ENCODE peak calls at places on chromosomes 5 and 9, in eight cellular contexts. R is naive thymus-derived CD4-positive, alpha-beta T cell; P is A549; A is HCT116; N is spleen; B is neural progenitor cell; X is right atrium auricular region; Z is psoas muscle. S is an unnamed sample.

GRCh38 chr5:148397968-148398595 is 14.3 kb downstream of the FBXO38 start:
- DNase-seq in R (no peak), P (no peak), A (no peak), N (no peak), B (peak; percentile 71), X (no peak), Z (no peak), S (no peak)

GRCh38 chr9:131836607-131837315 is 96.9 kb upstream of the RAPGEF1 start:
- DNase-seq in R (no peak), P (no peak), A (no peak), N (no peak), B (no peak), X (no peak), Z (no peak), S (no peak)

GRCh38 chr9:107874591-107875374 is 385.2 kb upstream of the KLF4 start:
- DNase-seq in R (no peak), P (no peak), A (no peak), N (no peak), B (no peak), X (no peak), Z (no peak), S (no peak)

GRCh38 chr5:95822038-95822407 is 503 bp downstream of the GLRX start:
- DNase-seq in R (peak; percentile 30), P (peak; percentile 57), A (no peak), N (peak; percentile 90), B (peak; percentile 77), X (no peak), Z (peak; percentile 63), S (peak; percentile 51)

GRCh38 chr9:131348631-131349521 is 45.0 kb upstream of the PRRC2B start:
- DNase-seq in R (no peak), P (no peak), A (no peak), N (peak; percentile 36), B (no peak), X (no peak), Z (no peak), S (no peak)

GRCh38 chr5:36414869-36415282 is 113.2 kb upstream of the RANBP3L start:
- DNase-seq in R (no peak), P (no peak), A (peak; percentile 37), N (no peak), B (peak; percentile 61), X (no peak), Z (no peak), S (peak; percentile 16)

GRCh38 chr9:9790216-9790872 is 822.5 kb downstream of the PTPRD start:
- DNase-seq in R (peak; percentile 1), P (no peak), A (no peak), N (no peak), B (peak; percentile 69), X (no peak), Z (no peak), S (peak; percentile 15)

GRCh38 chr9:129609486-129610192 is 11.3 kb downstream of the C9orf50 start:
- DNase-seq in R (peak; percentile 46), P (peak; percentile 86), A (no peak), N (peak; percentile 85), B (peak; percentile 71), X (no peak), Z (peak; percentile 43), S (no peak)

GRCh38 chr9:86511614-86512360 is 157.6 kb upstream of the TUT7 start:
- DNase-seq in R (no peak), P (no peak), A (no peak), N (no peak), B (no peak), X (no peak), Z (no peak), S (no peak)

GRCh38 chr5:1765880-1766235 is 33.8 kb downstream of the MRPL36 start:
- DNase-seq in R (no peak), P (no peak), A (no peak), N (no peak), B (no peak), X (no peak), Z (no peak), S (no peak)

GRCh38 chr9:133979124-133979920 is 12.8 kb downstream of the VAV2 start:
- DNase-seq in R (no peak), P (no peak), A (no peak), N (peak; percentile 84), B (peak; percentile 71), X (no peak), Z (peak; percentile 51), S (peak; percentile 93)

GRCh38 chr5:65034029-65034781 is 265.5 kb downstream of the CWC27 start:
- DNase-seq in R (no peak), P (no peak), A (no peak), N (peak; percentile 77), B (no peak), X (peak; percentile 64), Z (peak; percentile 18), S (peak; percentile 82)

GRCh38 chr5:142915840-142916424 is 145.8 kb downstream of the ARHGAP26 start:
- DNase-seq in R (no peak), P (peak; percentile 52), A (no peak), N (no peak), B (peak; percentile 67), X (no peak), Z (no peak), S (peak; percentile 35)

DNA sequence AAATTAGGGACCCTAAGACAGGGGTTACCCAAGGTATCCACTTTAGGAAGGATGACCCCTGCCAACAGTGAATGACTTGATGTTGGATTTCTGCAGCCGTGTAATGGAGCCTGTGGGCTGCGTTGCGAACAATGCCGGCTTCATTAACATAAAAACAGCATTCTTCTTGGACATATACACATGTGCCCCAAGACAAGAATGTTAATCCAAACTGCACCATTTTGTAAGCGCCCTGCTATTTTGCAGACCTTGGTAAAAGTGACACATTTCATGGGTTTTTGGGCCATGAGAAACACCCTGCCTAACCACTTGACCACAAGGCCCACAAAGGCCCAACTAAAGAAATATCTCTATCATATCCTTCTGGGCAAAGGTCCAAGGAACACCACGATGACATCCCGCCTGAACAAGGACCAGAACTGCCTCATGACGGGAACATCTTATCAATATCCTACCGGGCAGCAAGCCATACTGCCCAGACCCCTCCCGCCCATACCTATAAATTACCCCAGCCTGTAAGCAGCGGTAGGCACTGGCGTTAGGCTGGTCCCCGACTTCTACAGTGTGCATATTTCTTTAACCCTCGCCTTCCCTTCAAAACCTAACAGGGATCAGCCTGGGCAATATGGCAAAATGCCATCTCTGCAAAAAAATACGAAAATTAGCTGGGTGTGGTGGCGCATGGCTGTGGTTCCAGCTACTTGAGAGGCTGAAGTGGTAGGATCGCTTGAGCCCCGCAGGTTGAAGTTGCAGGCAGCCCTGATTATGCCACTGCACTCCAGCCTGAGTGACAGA is 9.7 kb upstream of the PDCD1LG2 start:
- DNase-seq in R (no peak), P (no peak), A (no peak), N (no peak), B (no peak), X (peak; percentile 74), Z (no peak), S (no peak)
- H3K27ac ChIP-seq in R (no peak overlapping the region), P (no peak overlapping the region), A (no peak overlapping the region), N (peak overlapping the region; percentile 69), B (no peak overlapping the region), X (peak overlapping the region; percentile 82), Z (peak overlapping the region; percentile 19), S (no peak overlapping the region)

DNA sequence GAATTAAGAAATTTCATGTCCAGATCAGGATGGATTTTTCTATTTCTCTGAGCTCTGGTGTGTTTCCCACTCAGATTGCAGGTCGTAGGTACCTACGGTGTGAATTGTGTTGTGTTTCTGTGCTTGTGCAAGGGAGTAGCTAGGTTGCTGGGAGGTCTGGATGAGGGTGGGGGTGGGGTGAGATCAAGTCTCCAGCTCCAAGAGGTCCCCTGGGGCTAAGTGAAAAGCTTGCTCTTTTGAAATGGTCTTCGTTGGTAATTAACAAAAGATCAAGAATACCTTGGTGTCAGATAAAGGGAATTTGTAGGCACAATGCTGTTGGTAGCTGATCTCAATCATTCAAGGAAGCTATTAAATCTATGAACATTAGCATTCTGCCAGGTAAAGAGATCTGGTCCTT is 988 bp upstream of the PCDHGC4 start:
- DNase-seq in R (no peak), P (no peak), A (no peak), N (no peak), B (peak; percentile 60), X (peak; percentile 23), Z (no peak), S (no peak)
- H3K4me1 ChIP-seq in R (peaks cover 8% of the 10 kb centered on the region), P (no peaks in the 10 kb centered on the region), A (no peaks in the 10 kb centered on the region), N (peaks cover 9% of the 10 kb centered on the region), B (peaks cover 21% of the 10 kb centered on the region), X (peaks cover 20% of the 10 kb centered on the region), Z (peaks cover 25% of the 10 kb centered on the region), S (peaks cover 11% of the 10 kb centered on the region)

GRCh38 chr9:136673970-136674785 is 11.5 kb downstream of the EGFL7 start:
- DNase-seq in R (no peak), P (no peak), A (no peak), N (no peak), B (no peak), X (no peak), Z (no peak), S (no peak)

GRCh38 chr9:136671646-136672430 is 9.1 kb downstream of the EGFL7 start:
- DNase-seq in R (no peak), P (peak; percentile 78), A (no peak), N (no peak), B (peak; percentile 74), X (no peak), Z (no peak), S (peak; percentile 54)

GRCh38 chr9:136672431-136673087 is 9.8 kb downstream of the EGFL7 start:
- DNase-seq in R (no peak), P (no peak), A (no peak), N (no peak), B (no peak), X (no peak), Z (no peak), S (no peak)

GRCh38 chr9:136674786-136675349 is 12.2 kb downstream of the EGFL7 start:
- DNase-seq in R (no peak), P (no peak), A (no peak), N (no peak), B (no peak), X (no peak), Z (no peak), S (no peak)

DNA sequence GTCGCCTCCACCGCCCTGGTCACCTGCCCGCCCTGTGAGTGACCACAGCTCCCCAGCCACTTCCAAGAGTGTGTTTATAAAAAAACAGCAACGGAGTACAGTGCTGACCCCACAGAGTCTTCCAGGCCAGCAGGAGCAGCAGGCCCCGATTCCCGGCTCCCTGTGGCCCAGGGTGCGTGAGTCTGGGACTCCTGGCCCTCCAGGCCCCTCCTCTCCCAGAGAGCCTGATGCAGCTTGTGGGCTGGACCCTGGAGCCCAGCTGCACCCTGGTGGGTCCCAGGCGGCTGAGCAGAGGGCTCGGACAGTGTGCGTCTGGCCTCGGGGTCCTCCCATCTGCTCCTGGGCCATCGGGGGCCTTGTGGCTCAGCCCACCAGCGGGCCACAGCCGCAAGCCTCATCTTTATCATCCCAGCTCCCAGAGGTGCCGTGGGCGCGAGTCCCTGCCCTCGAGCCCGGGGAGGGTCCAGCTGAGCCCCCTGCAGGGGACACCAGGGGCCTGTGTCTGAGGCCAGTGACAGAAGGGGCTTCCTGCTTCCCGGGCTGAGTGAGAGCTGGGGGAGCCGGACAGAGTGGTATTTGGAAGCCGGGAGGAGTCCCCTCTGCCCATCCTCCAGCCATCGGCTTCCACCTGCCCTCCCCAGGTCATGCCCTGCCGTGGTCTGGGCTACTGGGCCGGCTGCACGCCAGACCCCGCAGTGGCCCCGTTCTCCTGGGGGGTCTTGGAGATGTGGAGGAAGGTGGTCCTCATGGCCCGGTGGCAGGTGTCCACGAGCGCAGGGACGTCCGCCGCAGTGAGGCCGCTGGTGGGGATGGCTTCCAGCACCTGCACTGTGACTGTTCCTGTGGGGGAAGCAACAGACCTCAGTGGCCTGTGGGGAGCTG is 10.6 kb downstream of the EGFL7 start:
- DNase-seq in R (no peak), P (no peak), A (no peak), N (no peak), B (no peak), X (no peak), Z (no peak), S (no peak)
- H3K27ac ChIP-seq in R (no peak overlapping the region), P (no peak overlapping the region), A (peak overlapping the region; percentile 10), N (no peak overlapping the region), B (no peak overlapping the region), X (peak overlapping the region; percentile 45), Z (no peak overlapping the region), S (no peak overlapping the region)

GRCh38 chr5:150656191-150657132 is 4.6 kb upstream of the MYOZ3 start:
- DNase-seq in R (peak; percentile 79), P (peak; percentile 81), A (no peak), N (peak; percentile 93), B (peak; percentile 92), X (no peak), Z (peak; percentile 82), S (peak; percentile 83)
- H3K4me1 ChIP-seq in R (peaks cover 4% of the 10 kb centered on the region), P (peaks cover 43% of the 10 kb centered on the region), A (peaks cover 4% of the 10 kb centered on the region), N (peaks cover 16% of the 10 kb centered on the region), B (peaks cover 33% of the 10 kb centered on the region), X (peaks cover 76% of the 10 kb centered on the region), Z (peaks cover 64% of the 10 kb centered on the region), S (peaks cover 31% of the 10 kb centered on the region)